ENCODE peak calls at places on chromosomes 1 and 21, in ten cellular contexts. One of them, this sample, is unnamed.

GRCh38 chr1:241419986-241420385 is 63.0 kb upstream of the RGS7 start:
- DNase-seq in CD8-positive, alpha-beta T cell: no peak
- DNase-seq in HCT116: no peak
- DNase-seq in A549: no peak
- DNase-seq in fibroblast of lung: no peak
- DNase-seq in upper lobe of left lung: no peak
- DNase-seq in lung: no peak
- DNase-seq in PC-3: peak
- DNase-seq in brain microvascular endothelial cell: no peak
- DNase-seq in heart left ventricle: no peak
- DNase-seq in this sample: no peak

GRCh38 chr1:203117611-203118575 is 9.6 kb upstream of the ADORA1 start:
- DNase-seq in CD8-positive, alpha-beta T cell: no peak
- DNase-seq in HCT116: peak
- DNase-seq in A549: peak
- DNase-seq in fibroblast of lung: peak
- DNase-seq in upper lobe of left lung: peak
- DNase-seq in lung: peak
- DNase-seq in PC-3: peak
- DNase-seq in brain microvascular endothelial cell: peak
- DNase-seq in heart left ventricle: peak
- DNase-seq in this sample: no peak

GRCh38 chr21:46286668-46286982 is 483 bp downstream of the YBEY start:
- DNase-seq in CD8-positive, alpha-beta T cell: no peak
- DNase-seq in HCT116: no peak
- DNase-seq in A549: no peak
- DNase-seq in fibroblast of lung: no peak
- DNase-seq in upper lobe of left lung: no peak
- DNase-seq in lung: no peak
- DNase-seq in PC-3: no peak
- DNase-seq in brain microvascular endothelial cell: no peak
- DNase-seq in heart left ventricle: no peak
- DNase-seq in this sample: no peak

GRCh38 chr1:99707535-99708142 is 58.8 kb downstream of the FRRS1 start:
- DNase-seq in CD8-positive, alpha-beta T cell: peak
- DNase-seq in HCT116: peak
- DNase-seq in A549: peak
- DNase-seq in fibroblast of lung: peak
- DNase-seq in upper lobe of left lung: peak
- DNase-seq in lung: peak
- DNase-seq in PC-3: peak
- DNase-seq in brain microvascular endothelial cell: peak
- DNase-seq in heart left ventricle: peak
- DNase-seq in this sample: no peak

GRCh38 chr1:27601771-27602509 is 2.0 kb downstream of the AHDC1 start:
- DNase-seq in CD8-positive, alpha-beta T cell: no peak
- DNase-seq in HCT116: no peak
- DNase-seq in A549: no peak
- DNase-seq in fibroblast of lung: no peak
- DNase-seq in upper lobe of left lung: peak
- DNase-seq in lung: no peak
- DNase-seq in PC-3: peak
- DNase-seq in brain microvascular endothelial cell: no peak
- DNase-seq in heart left ventricle: peak
- DNase-seq in this sample: no peak

GRCh38 chr1:77540501-77541161 is 141.8 kb downstream of the ZZZ3 start:
- DNase-seq in CD8-positive, alpha-beta T cell: no peak
- DNase-seq in HCT116: no peak
- DNase-seq in A549: peak
- DNase-seq in fibroblast of lung: peak
- DNase-seq in upper lobe of left lung: no peak
- DNase-seq in lung: no peak
- DNase-seq in PC-3: peak
- DNase-seq in brain microvascular endothelial cell: peak
- DNase-seq in heart left ventricle: no peak
- DNase-seq in this sample: peak

GRCh38 chr1:244341455-244342450 is 110.0 kb downstream of the ADSS2 start:
- DNase-seq in CD8-positive, alpha-beta T cell: no peak
- DNase-seq in HCT116: no peak
- DNase-seq in A549: peak
- DNase-seq in fibroblast of lung: no peak
- DNase-seq in upper lobe of left lung: peak
- DNase-seq in lung: peak
- DNase-seq in PC-3: peak
- DNase-seq in brain microvascular endothelial cell: no peak
- DNase-seq in heart left ventricle: no peak
- DNase-seq in this sample: peak

GRCh38 chr1:110581637-110582036 is 24.5 kb downstream of the KCNA2 start:
- DNase-seq in CD8-positive, alpha-beta T cell: no peak
- DNase-seq in HCT116: no peak
- DNase-seq in A549: no peak
- DNase-seq in fibroblast of lung: no peak
- DNase-seq in upper lobe of left lung: peak
- DNase-seq in lung: no peak
- DNase-seq in PC-3: no peak
- DNase-seq in brain microvascular endothelial cell: no peak
- DNase-seq in heart left ventricle: no peak
- DNase-seq in this sample: peak

DNA sequence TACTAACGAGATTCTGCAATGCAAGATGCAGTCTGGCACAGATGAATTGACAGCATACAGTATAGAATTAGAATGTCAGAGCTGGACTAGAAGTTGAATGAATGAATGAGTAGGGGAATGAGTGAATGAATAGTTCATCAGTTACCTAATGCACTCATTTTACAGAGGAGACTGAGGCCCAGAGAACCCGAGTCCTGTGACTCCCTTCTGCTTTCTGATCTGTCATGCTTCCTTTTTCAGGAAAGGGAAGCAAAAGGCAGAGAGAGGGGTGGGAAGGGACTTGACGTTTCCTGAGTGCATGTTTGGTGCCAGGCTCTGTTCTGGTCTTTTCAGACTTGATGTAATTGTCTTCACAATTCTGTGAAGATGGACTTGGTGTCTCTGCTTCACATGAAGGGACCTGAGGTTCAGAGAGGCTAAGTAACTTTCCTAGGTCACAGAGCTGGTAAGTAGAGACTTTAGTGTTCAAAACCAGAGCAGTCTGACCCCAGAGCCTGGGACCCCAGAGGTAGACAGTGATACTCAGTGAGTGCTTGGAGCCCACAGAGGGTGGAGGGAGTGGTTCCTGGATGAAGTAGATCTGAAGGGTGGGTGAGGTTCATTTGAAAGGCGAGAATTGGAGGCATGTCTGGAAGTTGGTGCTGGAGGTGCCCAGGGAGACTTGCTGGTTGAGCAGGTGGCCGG is 8.0 kb upstream of the MEX3A start:
- DNase-seq in CD8-positive, alpha-beta T cell: no peak
- DNase-seq in HCT116: no peak
- DNase-seq in A549: no peak
- DNase-seq in fibroblast of lung: no peak
- DNase-seq in upper lobe of left lung: peak
- DNase-seq in lung: no peak
- DNase-seq in PC-3: no peak
- DNase-seq in brain microvascular endothelial cell: no peak
- DNase-seq in heart left ventricle: no peak
- DNase-seq in this sample: no peak
- TF ChIP-seq CTCF in CD8-positive, alpha-beta T cell: no peak
- TF ChIP-seq CTCF in HCT116: no peak
- TF ChIP-seq CTCF in A549: no peak
- TF ChIP-seq CTCF in fibroblast of lung: no peak
- TF ChIP-seq CTCF in upper lobe of left lung: no peak
- TF ChIP-seq CTCF in lung: no peak
- TF ChIP-seq CTCF in PC-3: no peak
- TF ChIP-seq CTCF in brain microvascular endothelial cell: no peak
- TF ChIP-seq CTCF in heart left ventricle: no peak
- TF ChIP-seq CTCF in this sample: no peak

GRCh38 chr21:41655259-41655658 is 111.6 kb downstream of the RIPK4 start:
- DNase-seq in CD8-positive, alpha-beta T cell: no peak
- DNase-seq in HCT116: no peak
- DNase-seq in A549: no peak
- DNase-seq in fibroblast of lung: no peak
- DNase-seq in upper lobe of left lung: no peak
- DNase-seq in lung: no peak
- DNase-seq in PC-3: no peak
- DNase-seq in brain microvascular endothelial cell: no peak
- DNase-seq in heart left ventricle: no peak
- DNase-seq in this sample: no peak

GRCh38 chr21:41651396-41651795 is 115.5 kb downstream of the RIPK4 start:
- DNase-seq in CD8-positive, alpha-beta T cell: no peak
- DNase-seq in HCT116: no peak
- DNase-seq in A549: no peak
- DNase-seq in fibroblast of lung: no peak
- DNase-seq in upper lobe of left lung: no peak
- DNase-seq in lung: no peak
- DNase-seq in PC-3: peak
- DNase-seq in brain microvascular endothelial cell: no peak
- DNase-seq in heart left ventricle: no peak
- DNase-seq in this sample: no peak

GRCh38 chr21:41653243-41653943 is 113.5 kb downstream of the RIPK4 start:
- DNase-seq in CD8-positive, alpha-beta T cell: no peak
- DNase-seq in HCT116: no peak
- DNase-seq in A549: no peak
- DNase-seq in fibroblast of lung: no peak
- DNase-seq in upper lobe of left lung: no peak
- DNase-seq in lung: no peak
- DNase-seq in PC-3: no peak
- DNase-seq in brain microvascular endothelial cell: no peak
- DNase-seq in heart left ventricle: no peak
- DNase-seq in this sample: no peak

GRCh38 chr21:41651830-41652229 is 115.0 kb downstream of the RIPK4 start:
- DNase-seq in CD8-positive, alpha-beta T cell: no peak
- DNase-seq in HCT116: no peak
- DNase-seq in A549: no peak
- DNase-seq in fibroblast of lung: no peak
- DNase-seq in upper lobe of left lung: no peak
- DNase-seq in lung: no peak
- DNase-seq in PC-3: peak
- DNase-seq in brain microvascular endothelial cell: no peak
- DNase-seq in heart left ventricle: no peak
- DNase-seq in this sample: no peak

DNA sequence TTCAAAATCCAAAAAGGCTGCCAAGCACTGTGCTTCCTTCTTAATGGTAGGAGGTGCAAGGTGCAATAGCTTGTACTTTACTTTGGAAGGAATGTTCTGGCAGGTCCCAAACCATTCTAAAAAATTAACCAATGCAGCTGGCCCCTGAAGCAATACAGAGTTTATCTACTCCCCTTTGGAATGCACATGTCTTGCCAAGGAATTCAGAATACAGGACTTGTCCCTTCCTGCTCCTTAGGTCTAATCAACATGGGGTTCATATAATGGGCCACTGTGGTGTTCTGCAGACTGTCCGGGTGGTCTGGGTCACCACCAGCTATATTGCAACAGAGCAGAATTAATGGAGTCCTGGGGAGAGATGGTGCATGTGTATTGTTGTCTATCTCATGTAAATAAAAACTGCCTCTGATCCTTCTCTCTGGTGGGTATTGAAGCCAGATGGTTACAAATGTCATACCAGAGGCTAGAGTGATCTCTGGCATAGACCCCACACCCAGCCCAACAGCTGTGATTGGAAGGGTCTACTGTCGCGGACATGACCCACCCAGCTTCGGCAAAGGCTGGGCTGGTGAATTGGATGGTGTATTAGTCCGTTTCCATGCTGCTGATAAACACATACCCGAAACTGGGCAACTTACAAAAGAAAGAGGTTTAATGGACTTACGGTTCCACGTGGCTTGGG is 112.8 kb downstream of the RIPK4 start:
- DNase-seq in CD8-positive, alpha-beta T cell: no peak
- DNase-seq in HCT116: no peak
- DNase-seq in A549: no peak
- DNase-seq in fibroblast of lung: peak
- DNase-seq in upper lobe of left lung: no peak
- DNase-seq in lung: no peak
- DNase-seq in PC-3: peak
- DNase-seq in brain microvascular endothelial cell: peak
- DNase-seq in heart left ventricle: no peak
- DNase-seq in this sample: peak
- H3K27ac ChIP-seq in CD8-positive, alpha-beta T cell: no peak
- H3K27ac ChIP-seq in HCT116: no peak
- H3K27ac ChIP-seq in A549: peak
- H3K27ac ChIP-seq in fibroblast of lung: no peak
- H3K27ac ChIP-seq in upper lobe of left lung: no peak
- H3K27ac ChIP-seq in lung: no peak
- H3K27ac ChIP-seq in PC-3: no peak
- H3K27ac ChIP-seq in brain microvascular endothelial cell: no peak
- H3K27ac ChIP-seq in heart left ventricle: no peak
- H3K27ac ChIP-seq in this sample: no peak

GRCh38 chr1:218297867-218298266 is 12.8 kb downstream of the RRP15 start:
- DNase-seq in CD8-positive, alpha-beta T cell: no peak
- DNase-seq in HCT116: no peak
- DNase-seq in A549: no peak
- DNase-seq in fibroblast of lung: no peak
- DNase-seq in upper lobe of left lung: no peak
- DNase-seq in lung: no peak
- DNase-seq in PC-3: peak
- DNase-seq in brain microvascular endothelial cell: no peak
- DNase-seq in heart left ventricle: no peak
- DNase-seq in this sample: peak

GRCh38 chr1:218301217-218301616 is 16.1 kb downstream of the RRP15 start:
- DNase-seq in CD8-positive, alpha-beta T cell: no peak
- DNase-seq in HCT116: no peak
- DNase-seq in A549: no peak
- DNase-seq in fibroblast of lung: no peak
- DNase-seq in upper lobe of left lung: no peak
- DNase-seq in lung: no peak
- DNase-seq in PC-3: no peak
- DNase-seq in brain microvascular endothelial cell: no peak
- DNase-seq in heart left ventricle: no peak
- DNase-seq in this sample: no peak

GRCh38 chr1:218302155-218302554 is 17.1 kb downstream of the RRP15 start:
- DNase-seq in CD8-positive, alpha-beta T cell: no peak
- DNase-seq in HCT116: no peak
- DNase-seq in A549: no peak
- DNase-seq in fibroblast of lung: no peak
- DNase-seq in upper lobe of left lung: no peak
- DNase-seq in lung: no peak
- DNase-seq in PC-3: no peak
- DNase-seq in brain microvascular endothelial cell: no peak
- DNase-seq in heart left ventricle: no peak
- DNase-seq in this sample: no peak

GRCh38 chr1:218298398-218298797 is 13.3 kb downstream of the RRP15 start:
- DNase-seq in CD8-positive, alpha-beta T cell: no peak
- DNase-seq in HCT116: no peak
- DNase-seq in A549: no peak
- DNase-seq in fibroblast of lung: no peak
- DNase-seq in upper lobe of left lung: no peak
- DNase-seq in lung: no peak
- DNase-seq in PC-3: no peak
- DNase-seq in brain microvascular endothelial cell: no peak
- DNase-seq in heart left ventricle: no peak
- DNase-seq in this sample: no peak

DNA sequence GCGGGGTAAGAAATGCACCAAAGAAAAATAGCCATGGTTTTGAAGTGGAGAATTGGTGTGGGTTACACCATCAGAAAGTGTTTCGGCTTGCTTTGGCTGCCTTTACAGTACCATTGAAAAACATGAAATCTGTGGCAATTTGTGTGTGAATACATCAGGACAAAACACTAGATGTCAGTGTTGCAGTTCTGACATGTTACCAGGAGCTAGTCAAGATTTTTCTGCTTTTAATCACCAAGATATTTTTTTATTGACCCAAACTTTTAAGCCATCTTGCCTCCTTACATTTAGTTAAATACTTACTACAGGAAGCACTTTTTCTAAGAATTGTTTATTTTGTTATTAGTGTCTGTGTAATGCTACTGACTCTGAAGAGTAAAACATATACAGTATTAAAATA is 14.3 kb downstream of the RRP15 start:
- DNase-seq in CD8-positive, alpha-beta T cell: no peak
- DNase-seq in HCT116: peak
- DNase-seq in A549: peak
- DNase-seq in fibroblast of lung: peak
- DNase-seq in upper lobe of left lung: no peak
- DNase-seq in lung: no peak
- DNase-seq in PC-3: peak
- DNase-seq in brain microvascular endothelial cell: peak
- DNase-seq in heart left ventricle: no peak
- DNase-seq in this sample: no peak
- TF ChIP-seq CTCF in CD8-positive, alpha-beta T cell: no peak
- TF ChIP-seq CTCF in HCT116: peak
- TF ChIP-seq CTCF in A549: peak
- TF ChIP-seq CTCF in fibroblast of lung: peak
- TF ChIP-seq CTCF in upper lobe of left lung: no peak
- TF ChIP-seq CTCF in lung: no peak
- TF ChIP-seq CTCF in PC-3: peak
- TF ChIP-seq CTCF in brain microvascular endothelial cell: peak
- TF ChIP-seq CTCF in heart left ventricle: peak
- TF ChIP-seq CTCF in this sample: peak

DNA sequence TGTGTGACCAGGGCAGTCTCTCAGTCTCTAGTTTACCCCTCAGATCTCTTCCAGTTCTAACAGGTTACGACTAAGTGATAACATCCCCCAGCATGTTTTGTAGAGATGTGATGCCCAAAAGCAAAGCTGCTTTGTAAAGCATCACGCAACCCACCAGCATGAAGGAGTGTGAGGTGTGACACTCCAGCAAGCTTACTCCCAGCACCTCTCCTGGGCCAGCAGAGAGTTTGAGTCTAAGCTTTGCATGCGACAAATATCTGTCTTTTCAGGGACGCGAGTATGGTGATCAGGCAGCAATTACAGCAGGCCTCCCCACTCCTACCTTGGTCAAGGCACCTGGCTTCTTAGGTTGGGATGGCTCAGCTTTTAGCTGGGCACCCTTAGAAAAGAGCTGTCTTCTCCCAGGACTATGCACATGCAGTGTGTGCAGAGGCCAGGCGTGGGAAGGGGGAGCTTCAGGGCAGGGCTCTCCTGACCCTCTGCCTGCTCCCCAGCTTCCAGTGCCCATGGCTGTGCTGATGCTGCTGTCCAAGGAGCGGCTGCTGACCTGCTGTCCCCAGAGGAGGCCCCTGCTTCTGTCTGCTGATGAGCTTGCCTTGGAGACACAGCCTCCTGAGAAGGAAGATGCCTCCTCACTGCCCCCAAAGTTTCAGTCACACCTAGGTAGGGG is 48.2 kb downstream of the ELK4 start:
- DNase-seq in CD8-positive, alpha-beta T cell: no peak
- DNase-seq in HCT116: no peak
- DNase-seq in A549: no peak
- DNase-seq in fibroblast of lung: no peak
- DNase-seq in upper lobe of left lung: no peak
- DNase-seq in lung: no peak
- DNase-seq in PC-3: no peak
- DNase-seq in brain microvascular endothelial cell: no peak
- DNase-seq in heart left ventricle: no peak
- DNase-seq in this sample: no peak
- H3K27ac ChIP-seq in CD8-positive, alpha-beta T cell: no peak
- H3K27ac ChIP-seq in HCT116: no peak
- H3K27ac ChIP-seq in A549: no peak
- H3K27ac ChIP-seq in fibroblast of lung: no peak
- H3K27ac ChIP-seq in upper lobe of left lung: peak
- H3K27ac ChIP-seq in lung: no peak
- H3K27ac ChIP-seq in PC-3: no peak
- H3K27ac ChIP-seq in brain microvascular endothelial cell: no peak
- H3K27ac ChIP-seq in heart left ventricle: no peak
- H3K27ac ChIP-seq in this sample: no peak